ENCODE peak calls at places on chromosomes 7 and 10, in five cellular contexts. O is Peyer's patch, W is sigmoid colon, M is AG08395, N is GM20000. V is an unnamed sample.

GRCh38 chr10:73823391-73823790 is 12.0 kb upstream of the NDST2 start:
- DNase-seq in O (no peak), W (no peak), M (no peak), N (no peak), V (no peak)

GRCh38 chr7:3063016-3063753 is 19.5 kb upstream of the CARD11 start:
- DNase-seq in O (peak; percentile 45), W (no peak), M (no peak), N (peak; percentile 70), V (no peak)

GRCh38 chr10:73762915-73763314 is 18.7 kb downstream of the SEC24C start:
- DNase-seq in O (no peak), W (no peak), M (no peak), N (no peak), V (no peak)

GRCh38 chr10:29083096-29083495 is 205.8 kb upstream of the LYZL1 start:
- DNase-seq in O (no peak), W (no peak), M (no peak), N (no peak), V (peak; percentile 62)

GRCh38 chr7:90210925-90211324 is 615 bp upstream of the STEAP2 start:
- DNase-seq in O (no peak), W (no peak), M (no peak), N (peak; percentile 24), V (no peak)

GRCh38 chr7:92674379-92674778 is 84.2 kb upstream of the FAM133B start:
- DNase-seq in O (no peak), W (no peak), M (no peak), N (peak; percentile 12), V (no peak)

GRCh38 chr10:69048103-69048502 is 39.8 kb upstream of the SRGN start:
- DNase-seq in O (no peak), W (peak; percentile 80), M (peak; percentile 39), N (no peak), V (peak; percentile 87)

GRCh38 chr10:30818010-30818660 is 188.6 kb upstream of the LYZL2 start:
- DNase-seq in O (no peak), W (peak; percentile 78), M (peak; percentile 43), N (peak; percentile 35), V (peak; percentile 53)

GRCh38 chr7:24930856-24931255 is 49.1 kb downstream of the OSBPL3 start:
- DNase-seq in O (no peak), W (no peak), M (no peak), N (no peak), V (no peak)

GRCh38 chr10:90930971-90931841 is 10.3 kb upstream of the ANKRD1 start:
- DNase-seq in O (no peak), W (no peak), M (peak; percentile 80), N (no peak), V (no peak)

GRCh38 chr10:46232666-46233065 is 54.1 kb upstream of the ANTXRL start:
- DNase-seq in O (peak; percentile 6), W (no peak), M (no peak), N (no peak), V (no peak)

GRCh38 chr7:17822557-17823173 is 117.6 kb downstream of the SNX13 start:
- DNase-seq in O (no peak), W (no peak), M (no peak), N (no peak), V (no peak)

GRCh38 chr7:134905375-134905774 is 80.9 kb upstream of the AGBL3 start:
- DNase-seq in O (no peak), W (peak; percentile 90), M (peak; percentile 79), N (no peak), V (peak; percentile 55)

GRCh38 chr7:94514140-94514889 is 4.7 kb downstream of the CASD1 start:
- DNase-seq in O (no peak), W (no peak), M (no peak), N (no peak), V (no peak)

GRCh38 chr10:123496996-123497660 is 169.0 kb upstream of the GPR26 start:
- DNase-seq in O (no peak), W (no peak), M (no peak), N (no peak), V (no peak)

GRCh38 chr10:79079490-79080355 is 11.0 kb downstream of the ZMIZ1 start:
- DNase-seq in O (no peak), W (peak; percentile 83), M (peak; percentile 74), N (no peak), V (peak; percentile 59)

GRCh38 chr7:140654661-140655060 is 14.0 kb upstream of the DENND2A start:
- DNase-seq in O (no peak), W (peak; percentile 27), M (no peak), N (no peak), V (no peak)

GRCh38 chr10:24456319-24456718 is 247.4 kb downstream of the KIAA1217 start:
- DNase-seq in O (no peak), W (no peak), M (peak; percentile 86), N (no peak), V (no peak)

GRCh38 chr7:44189286-44189992 is at the start of gene GCK:
- DNase-seq in O (no peak), W (no peak), M (no peak), N (no peak), V (no peak)

GRCh38 chr7:148161771-148162170 is 428.8 kb upstream of the C7orf33 start:
- DNase-seq in O (no peak), W (no peak), M (no peak), N (no peak), V (no peak)

GRCh38 chr10:100529473-100530298 is at the start of gene NDUFB8:
- DNase-seq in O (peak; percentile 89), W (peak; percentile 95), M (peak; percentile 93), N (peak; percentile 85), V (peak; percentile 85)

GRCh38 chr7:79507161-79507560 is 53.7 kb upstream of the MAGI2 start:
- DNase-seq in O (no peak), W (no peak), M (no peak), N (no peak), V (no peak)

GRCh38 chr7:100604976-100605911 is 3.1 kb downstream of the PCOLCE start:
- DNase-seq in O (peak; percentile 36), W (peak; percentile 80), M (no peak), N (no peak), V (no peak)

GRCh38 chr10:103506061-103506460 is 12.6 kb downstream of the NEURL1 start:
- DNase-seq in O (no peak), W (no peak), M (no peak), N (no peak), V (peak; percentile 43)

GRCh38 chr7:84637568-84638338 is 443.2 kb upstream of the SEMA3A start:
- DNase-seq in O (no peak), W (peak; percentile 37), M (peak; percentile 74), N (no peak), V (peak; percentile 20)

GRCh38 chr7:102284399-102284798 is 2.3 kb upstream of the SH2B2 start:
- DNase-seq in O (peak; percentile 48), W (no peak), M (no peak), N (no peak), V (no peak)

GRCh38 chr7:108805808-108806397 is 236.2 kb downstream of the DNAJB9 start:
- DNase-seq in O (no peak), W (no peak), M (peak; percentile 3), N (peak; percentile 13), V (no peak)

GRCh38 chr10:58859541-58859940 is 316.9 kb upstream of the PHYHIPL start:
- DNase-seq in O (no peak), W (no peak), M (no peak), N (no peak), V (no peak)

GRCh38 chr7:46385662-46386309 is 464.7 kb upstream of the IGFBP3 start:
- DNase-seq in O (no peak), W (no peak), M (peak; percentile 80), N (no peak), V (no peak)

GRCh38 chr7:139875821-139876241 is 46.8 kb downstream of the TBXAS1 start:
- DNase-seq in O (no peak), W (no peak), M (no peak), N (no peak), V (peak; percentile 32)

GRCh38 chr7:613442-614140 is 93.9 kb upstream of the PDGFA start:
- DNase-seq in O (no peak), W (no peak), M (no peak), N (no peak), V (no peak)

GRCh38 chr10:101351477-101351876 is 2.5 kb upstream of the BTRC start:
- DNase-seq in O (no peak), W (no peak), M (no peak), N (no peak), V (no peak)

GRCh38 chr7:12581897-12582296 is 11.4 kb downstream of the SCIN start:
- DNase-seq in O (no peak), W (no peak), M (peak; percentile 43), N (no peak), V (no peak)

GRCh38 chr7:157875230-157876179 is 538.7 kb downstream of the DNAJB6 start:
- DNase-seq in O (no peak), W (no peak), M (no peak), N (no peak), V (no peak)

GRCh38 chr10:27223964-27224363 is 16.6 kb downstream of the ACBD5 start:
- DNase-seq in O (peak; percentile 49), W (no peak), M (peak; percentile 8), N (no peak), V (no peak)

GRCh38 chr10:112383325-112383724 is 9.4 kb downstream of the ACSL5 start:
- DNase-seq in O (no peak), W (no peak), M (peak; percentile 59), N (no peak), V (no peak)

GRCh38 chr10:119494224-119495060 is 48.1 kb downstream of the RGS10 start:
- DNase-seq in O (no peak), W (peak; percentile 74), M (peak; percentile 44), N (no peak), V (peak; percentile 35)

V was measured in lower leg skin.